ENCODE peak calls at places on chromosomes 16 and 17, in four cellular contexts. One of them, this sample, is unnamed.

GRCh38 chr17:6244253-6244652 is 174.1 kb downstream of the WSCD1 start:
- DNase-seq in mesenchymal stem cell: no peak
- DNase-seq in trophoblast cell: no peak
- DNase-seq in IMR-90: no peak
- DNase-seq in this sample: peak

GRCh38 chr16:88999457-89000206 is 22.6 kb upstream of the CBFA2T3 start:
- DNase-seq in trophoblast cell: no peak
- DNase-seq in IMR-90: no peak
- DNase-seq in mesenchymal stem cell: no peak
- DNase-seq in this sample: peak

GRCh38 chr16:58644765-58645487 is 15.3 kb upstream of the CNOT1 start:
- DNase-seq in trophoblast cell: peak
- DNase-seq in IMR-90: no peak
- DNase-seq in mesenchymal stem cell: no peak
- DNase-seq in this sample: no peak

GRCh38 chr17:50918933-50919296 is 52.8 kb upstream of the TOB1 start:
- DNase-seq in trophoblast cell: no peak
- DNase-seq in mesenchymal stem cell: peak
- DNase-seq in IMR-90: peak
- DNase-seq in this sample: no peak

GRCh38 chr16:19095699-19096098 is 18.1 kb upstream of the ITPRIPL2 start:
- DNase-seq in mesenchymal stem cell: no peak
- DNase-seq in trophoblast cell: peak
- DNase-seq in IMR-90: no peak
- DNase-seq in this sample: peak

GRCh38 chr16:67862623-67863583 is 9.9 kb upstream of the EDC4 start:
- DNase-seq in mesenchymal stem cell: peak
- DNase-seq in trophoblast cell: no peak
- DNase-seq in IMR-90: peak
- DNase-seq in this sample: no peak

GRCh38 chr17:68511254-68511670 is 968 bp upstream of the PRKAR1A start:
- DNase-seq in trophoblast cell: no peak
- DNase-seq in IMR-90: no peak
- DNase-seq in mesenchymal stem cell: peak
- DNase-seq in this sample: no peak

GRCh38 chr16:85627835-85628556 is 14.9 kb downstream of the GSE1 start:
- DNase-seq in mesenchymal stem cell: no peak
- DNase-seq in IMR-90: no peak
- DNase-seq in trophoblast cell: no peak
- DNase-seq in this sample: no peak

GRCh38 chr16:47565454-47565853 is 104.3 kb downstream of the PHKB start:
- DNase-seq in trophoblast cell: peak
- DNase-seq in IMR-90: peak
- DNase-seq in mesenchymal stem cell: peak
- DNase-seq in this sample: no peak

GRCh38 chr17:7806592-7806991 is 27.4 kb upstream of the KDM6B start:
- DNase-seq in trophoblast cell: no peak
- DNase-seq in IMR-90: no peak
- DNase-seq in mesenchymal stem cell: no peak
- DNase-seq in this sample: no peak

DNA sequence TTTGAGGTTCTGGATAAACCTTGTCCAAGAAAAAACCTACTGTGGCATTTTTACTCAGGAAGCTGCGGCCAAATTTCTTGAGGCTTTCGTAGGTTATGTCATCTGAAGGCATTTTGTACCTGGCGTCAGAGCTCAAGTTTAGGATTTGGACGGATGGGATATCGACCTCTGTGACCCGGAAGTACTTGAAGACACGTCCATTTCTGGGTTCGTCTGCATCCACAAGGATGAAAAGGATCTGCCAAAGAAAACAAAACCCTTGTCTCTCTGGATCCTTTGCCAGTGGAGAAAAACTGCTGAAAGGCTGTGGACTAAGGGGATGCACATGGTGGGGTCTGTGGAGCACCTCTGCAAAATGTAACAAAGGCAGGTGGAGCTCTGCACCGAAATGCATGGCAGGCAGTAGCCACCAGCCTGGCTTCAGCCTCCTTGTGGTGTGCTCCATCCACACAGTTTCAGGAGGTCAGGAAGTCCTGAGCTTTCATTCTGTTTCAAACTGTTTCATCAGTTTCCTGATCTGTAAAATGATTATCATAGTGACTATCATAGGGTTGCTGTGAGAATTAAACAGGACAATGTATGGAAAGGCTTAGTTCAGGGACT is 17.0 kb upstream of the UMOD start:
- DNase-seq in trophoblast cell: no peak
- DNase-seq in mesenchymal stem cell: no peak
- DNase-seq in IMR-90: no peak
- DNase-seq in this sample: no peak
- H3K23ac ChIP-seq in trophoblast cell: no peak
- H3K23ac ChIP-seq in mesenchymal stem cell: no peak
- H3K23ac ChIP-seq in IMR-90: no peak
- H3K23ac ChIP-seq in this sample: no peak

GRCh38 chr17:61716225-61716829 is 125.3 kb upstream of the NACA2 start:
- DNase-seq in trophoblast cell: no peak
- DNase-seq in IMR-90: no peak
- DNase-seq in mesenchymal stem cell: no peak
- DNase-seq in this sample: no peak
- H3K4me2 ChIP-seq in trophoblast cell: no peak
- H3K4me2 ChIP-seq in IMR-90: no peak
- H3K4me2 ChIP-seq in mesenchymal stem cell: no peak
- H3K4me2 ChIP-seq in this sample: no peak

DNA sequence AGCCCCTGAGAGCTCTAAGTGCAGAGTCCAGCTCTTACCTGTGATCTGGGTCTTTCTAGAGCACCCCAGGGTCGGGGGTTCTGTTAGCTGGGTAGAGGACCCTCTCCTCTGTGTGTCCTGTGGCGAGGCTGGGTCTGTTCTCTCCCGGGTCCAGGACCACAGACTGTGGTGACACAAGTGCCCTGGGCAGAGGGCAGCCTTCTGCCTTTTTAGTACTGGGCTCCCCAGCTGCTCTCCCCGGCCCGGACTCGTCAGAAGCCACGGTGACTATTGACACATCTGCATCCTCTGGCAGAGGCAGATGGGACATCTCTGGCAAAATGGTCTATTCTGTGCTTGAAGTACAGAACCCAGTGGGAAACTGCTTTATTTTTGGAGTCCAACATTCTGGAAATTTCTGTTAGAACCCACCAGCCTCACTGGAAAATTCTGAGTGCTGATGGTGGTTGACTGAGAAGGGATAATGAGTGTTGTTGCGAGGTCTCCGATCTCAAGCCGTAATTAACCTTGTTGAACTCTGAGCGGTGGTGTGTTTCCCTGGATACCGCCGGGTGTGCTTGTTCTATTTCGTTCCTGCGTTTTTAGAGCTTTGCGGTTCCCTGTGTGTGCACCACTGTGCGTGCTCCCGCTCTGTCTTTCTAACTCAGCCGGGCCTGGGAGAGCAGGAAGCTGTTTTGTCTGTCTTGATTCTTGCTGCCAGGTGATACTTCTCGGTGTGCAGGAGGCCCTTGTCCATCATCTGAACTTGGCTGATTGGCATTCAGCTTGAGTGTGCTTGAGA is 26.0 kb upstream of the NUDT16L1 start:
- DNase-seq in IMR-90: no peak
- DNase-seq in mesenchymal stem cell: no peak
- DNase-seq in trophoblast cell: no peak
- DNase-seq in this sample: no peak
- H3K23ac ChIP-seq in IMR-90: no peak
- H3K23ac ChIP-seq in mesenchymal stem cell: no peak
- H3K23ac ChIP-seq in trophoblast cell: no peak
- H3K23ac ChIP-seq in this sample: no peak

GRCh38 chr16:3066440-3066748 is 954 bp downstream of the IL32 start:
- DNase-seq in trophoblast cell: no peak
- DNase-seq in mesenchymal stem cell: no peak
- DNase-seq in IMR-90: no peak
- DNase-seq in this sample: no peak
- H3K4me2 ChIP-seq in trophoblast cell: no peak
- H3K4me2 ChIP-seq in mesenchymal stem cell: peak
- H3K4me2 ChIP-seq in IMR-90: peak
- H3K4me2 ChIP-seq in this sample: no peak

GRCh38 chr16:28217326-28217725 is 5.6 kb upstream of the XPO6 start:
- DNase-seq in IMR-90: no peak
- DNase-seq in mesenchymal stem cell: no peak
- DNase-seq in trophoblast cell: no peak
- DNase-seq in this sample: no peak
- H3K23ac ChIP-seq in IMR-90: no peak
- H3K23ac ChIP-seq in mesenchymal stem cell: no peak
- H3K23ac ChIP-seq in trophoblast cell: no peak
- H3K23ac ChIP-seq in this sample: no peak

DNA sequence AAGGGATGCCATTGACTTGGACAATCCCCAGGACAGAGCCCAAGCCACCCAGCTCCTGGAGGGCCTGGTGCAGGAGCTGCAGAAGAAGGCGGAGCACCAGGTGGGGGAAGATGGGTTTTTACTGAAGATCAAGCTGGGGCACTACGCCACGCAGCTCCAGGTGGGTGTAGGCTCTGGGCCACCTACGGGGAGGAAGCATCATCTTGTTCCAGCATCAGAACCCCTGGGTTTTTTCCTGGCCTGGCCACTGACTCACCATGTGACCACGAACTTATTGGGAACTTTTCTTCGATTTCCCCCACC is 1.5 kb downstream of the STAT5A start:
- DNase-seq in IMR-90: no peak
- DNase-seq in trophoblast cell: no peak
- DNase-seq in mesenchymal stem cell: no peak
- DNase-seq in this sample: no peak
- H3K4me2 ChIP-seq in IMR-90: no peak
- H3K4me2 ChIP-seq in trophoblast cell: no peak
- H3K4me2 ChIP-seq in mesenchymal stem cell: no peak
- H3K4me2 ChIP-seq in this sample: no peak

DNA sequence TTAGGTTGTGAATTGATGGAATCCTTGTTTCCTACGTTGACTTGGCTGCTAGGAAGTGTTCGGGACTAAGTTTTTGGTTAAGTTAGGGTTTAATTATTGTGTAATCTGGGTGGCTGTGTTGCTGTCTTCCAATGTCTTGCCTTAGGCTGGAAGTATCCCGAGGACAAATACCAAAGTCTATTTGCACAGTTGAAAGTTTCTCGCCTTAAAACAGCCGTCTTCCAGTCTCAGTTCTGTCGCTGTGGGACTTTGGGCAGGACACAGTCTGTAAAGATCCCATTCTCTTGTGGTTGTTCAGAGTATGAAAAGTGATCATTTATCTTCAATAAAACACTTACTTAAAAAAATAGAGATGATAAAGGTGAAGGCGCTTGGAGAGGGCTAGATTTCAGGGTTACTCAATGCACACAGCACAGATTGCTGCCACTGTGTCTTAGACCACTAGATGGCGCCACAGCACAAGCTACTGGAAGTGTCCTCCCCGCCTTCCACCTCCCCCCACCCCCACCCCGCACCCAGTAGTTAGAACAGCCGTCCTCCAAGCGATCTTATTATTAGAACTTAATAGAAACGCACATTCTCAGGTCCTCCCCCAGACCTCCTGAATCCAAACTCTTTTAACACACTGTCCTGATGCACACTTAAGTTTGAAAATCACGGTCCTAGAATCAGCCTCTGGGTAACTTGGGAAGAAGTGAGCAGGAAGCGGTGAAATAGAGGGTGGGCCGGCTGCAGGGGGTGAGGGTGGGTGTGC is 45.8 kb downstream of the AKAP1 start:
- DNase-seq in IMR-90: peak
- DNase-seq in mesenchymal stem cell: peak
- DNase-seq in trophoblast cell: peak
- DNase-seq in this sample: peak
- H3K23ac ChIP-seq in IMR-90: no peak
- H3K23ac ChIP-seq in mesenchymal stem cell: no peak
- H3K23ac ChIP-seq in trophoblast cell: no peak
- H3K23ac ChIP-seq in this sample: no peak

GRCh38 chr16:77402672-77403071 is 32.2 kb downstream of the ADAMTS18 start:
- DNase-seq in IMR-90: no peak
- DNase-seq in trophoblast cell: no peak
- DNase-seq in mesenchymal stem cell: no peak
- DNase-seq in this sample: no peak
- H3K4me2 ChIP-seq in IMR-90: no peak
- H3K4me2 ChIP-seq in trophoblast cell: no peak
- H3K4me2 ChIP-seq in mesenchymal stem cell: no peak
- H3K4me2 ChIP-seq in this sample: no peak

GRCh38 chr17:79838541-79839274 is 532 bp downstream of the CBX4 start:
- DNase-seq in trophoblast cell: peak
- DNase-seq in mesenchymal stem cell: peak
- DNase-seq in IMR-90: peak
- DNase-seq in this sample: peak

GRCh38 chr17:79839363-79840203 is at the start of gene CBX4:
- DNase-seq in mesenchymal stem cell: peak
- DNase-seq in IMR-90: peak
- DNase-seq in trophoblast cell: peak
- DNase-seq in this sample: peak

GRCh38 chr17:79835953-79836951 is 3.0 kb downstream of the CBX4 start:
- DNase-seq in mesenchymal stem cell: peak
- DNase-seq in trophoblast cell: peak
- DNase-seq in IMR-90: peak
- DNase-seq in this sample: peak

GRCh38 chr17:79836952-79837887 is 2.0 kb downstream of the CBX4 start:
- DNase-seq in trophoblast cell: peak
- DNase-seq in IMR-90: peak
- DNase-seq in mesenchymal stem cell: peak
- DNase-seq in this sample: peak

GRCh38 chr17:79837888-79838540 is 1.2 kb downstream of the CBX4 start:
- DNase-seq in mesenchymal stem cell: no peak
- DNase-seq in IMR-90: no peak
- DNase-seq in trophoblast cell: no peak
- DNase-seq in this sample: no peak
- H3K23ac ChIP-seq in mesenchymal stem cell: no peak
- H3K23ac ChIP-seq in IMR-90: peak
- H3K23ac ChIP-seq in trophoblast cell: no peak
- H3K23ac ChIP-seq in this sample: no peak

This sample was measured in H9.